ENCODE peak calls at places on chromosomes 13 and 19, in four cellular contexts. C is fibroblast of lung, A is H7, M is psoas muscle. T is an unnamed sample. For H3K36me3, the result is how much of the 10 kb centered on the place peaks cover.

GRCh38 chr19:18173572-18174294 is at the start of gene IFI30:
- DNase-seq in C (no peak), A (peak), M (peak), T (peak)

GRCh38 chr13:39773833-39774232 is 118.4 kb downstream of the COG6 start:
- DNase-seq in C (peak), A (no peak), M (no peak), T (no peak)

GRCh38 chr19:32303193-32303592 is 42.2 kb upstream of the ZNF507 start:
- DNase-seq in C (no peak), A (no peak), M (no peak), T (no peak)

GRCh38 chr13:23469901-23470525 is 36.5 kb upstream of the SACS start:
- DNase-seq in C (no peak), A (peak), M (no peak), T (peak)

GRCh38 chr19:6015841-6016545 is 38.1 kb upstream of the RANBP3 start:
- DNase-seq in C (no peak), A (peak), M (peak), T (no peak)

GRCh38 chr19:10009269-10009665 is 1.0 kb downstream of the COL5A3 start:
- DNase-seq in C (peak), A (peak), M (peak), T (peak)

GRCh38 chr19:53906211-53907192 is 2.6 kb upstream of the CACNG7 start:
- DNase-seq in C (no peak), A (peak), M (peak), T (peak)

GRCh38 chr19:48608798-48609263 is 2.3 kb downstream of the SPACA4 start:
- DNase-seq in C (no peak), A (peak), M (no peak), T (peak)

GRCh38 chr19:13102666-13103584 is at the start of gene LYL1:
- DNase-seq in C (no peak), A (peak), M (peak), T (peak)

GRCh38 chr19:47228937-47229673 is 1.9 kb downstream of the BBC3 start:
- DNase-seq in C (peak), A (peak), M (no peak), T (no peak)

GRCh38 chr13:111460548-111461444 is 140.4 kb downstream of the TEX29 start:
- DNase-seq in C (peak), A (peak), M (no peak), T (peak)

GRCh38 chr13:76754414-76754813 is 131.8 kb downstream of the KCTD12 start:
- DNase-seq in C (peak), A (no peak), M (no peak), T (no peak)

GRCh38 chr13:110546933-110547332 is 14.6 kb downstream of the RAB20 start:
- DNase-seq in C (peak), A (no peak), M (peak), T (no peak)

GRCh38 chr19:27776020-27776419 is 1436.9 kb downstream of the UQCRFS1 start:
- DNase-seq in C (peak), A (no peak), M (no peak), T (no peak)

GRCh38 chr13:59679239-59679638 is 484.5 kb downstream of the DIAPH3 start:
- DNase-seq in C (no peak), A (no peak), M (no peak), T (peak)

GRCh38 chr19:35347171-35347929 is at the start of gene FFAR1:
- DNase-seq in C (no peak), A (peak), M (no peak), T (no peak)

GRCh38 chr13:73849292-73849691 is 284.9 kb downstream of the KLF12 start:
- DNase-seq in C (peak), A (peak), M (no peak), T (peak)

GRCh38 chr13:19586904-19587634 is 25.7 kb upstream of the TPTE2 start:
- DNase-seq in C (peak), A (peak), M (peak), T (peak)

GRCh38 chr19:36215276-36216171 is 618 bp downstream of the ZNF146 start:
- DNase-seq in C (peak), A (peak), M (no peak), T (peak)

GRCh38 chr13:23996456-23996855 is 99.2 kb upstream of the C1QTNF9B start:
- DNase-seq in C (no peak), A (no peak), M (no peak), T (no peak)

GRCh38 chr19:32345261-32346207 is at the start of gene ZNF507:
- DNase-seq in C (peak), A (peak), M (peak), T (peak)

GRCh38 chr13:48891586-48891985 is 84.1 kb upstream of the FNDC3A start:
- DNase-seq in C (peak), A (no peak), M (no peak), T (no peak)

GRCh38 chr13:63838366-63839110 is 2422.9 kb upstream of the PCDH20 start:
- DNase-seq in C (no peak), A (no peak), M (no peak), T (no peak)

GRCh38 chr13:24141333-24141910 is 19.1 kb upstream of the SPATA13 start:
- DNase-seq in C (no peak), A (peak), M (no peak), T (no peak)

GRCh38 chr19:31314156-31314555 is 35.1 kb downstream of the TSHZ3 start:
- DNase-seq in C (no peak), A (no peak), M (no peak), T (no peak)

GRCh38 chr13:62887046-62887445 is 1471.4 kb upstream of the PCDH20 start:
- DNase-seq in C (no peak), A (no peak), M (no peak), T (no peak)

GRCh38 chr13:100542546-100543156 is 45.9 kb downstream of the GGACT start:
- DNase-seq in C (peak), A (no peak), M (no peak), T (peak)

GRCh38 chr13:42707596-42707995 is 73.8 kb upstream of the FAM216B start:
- DNase-seq in C (peak), A (no peak), M (no peak), T (no peak)

GRCh38 chr19:3658823-3659745 is 32.5 kb upstream of the CACTIN start:
- DNase-seq in C (no peak), A (no peak), M (no peak), T (no peak)

DNA sequence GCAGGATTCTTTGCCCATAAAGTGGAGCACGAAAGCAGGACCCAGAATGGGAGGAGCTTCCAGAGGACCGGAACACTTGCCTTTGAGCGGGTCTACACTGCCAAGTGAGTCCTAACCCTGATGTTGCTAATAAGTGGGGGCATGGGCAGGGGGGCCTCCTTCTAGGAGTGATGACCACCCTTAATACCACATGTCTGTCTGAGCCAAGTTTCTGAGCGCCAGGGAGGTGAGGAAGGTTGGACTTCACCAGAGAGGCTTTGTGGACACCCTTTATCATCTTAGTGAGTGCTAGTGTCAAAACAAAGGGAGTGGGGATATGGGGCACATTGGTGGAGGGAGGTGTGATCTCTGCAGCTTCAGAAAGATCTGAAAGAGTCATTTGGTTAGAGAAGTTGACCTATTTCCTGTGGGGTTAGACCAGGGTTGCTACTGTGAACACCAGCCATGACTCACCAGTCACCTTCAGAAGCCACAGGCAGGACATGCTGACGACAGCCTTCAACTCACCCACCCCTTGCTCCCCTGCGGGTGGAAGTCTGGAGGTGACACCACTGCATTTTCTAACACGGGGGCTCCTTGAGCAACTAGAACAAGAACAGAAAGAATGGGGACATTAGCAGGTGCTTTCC is 8.8 kb downstream of the ALOX5AP start:
- DNase-seq in C (peak), A (no peak), M (no peak), T (no peak)
- H3K4me3 ChIP-seq in C (no peak), A (no peak), M (no peak), T (no peak)

GRCh38 chr19:14404322-14404721 is 14.8 kb downstream of the DDX39A start:
- DNase-seq in C (no peak), A (no peak), M (no peak), T (no peak)
- H3K36me3 ChIP-seq in C (under half), A (under half), M (half or more), T (half or more)

GRCh38 chr19:1170938-1171754 is 2.9 kb downstream of the SBNO2 start:
- DNase-seq in C (peak), A (no peak), M (peak), T (no peak)
- H3K4me3 ChIP-seq in C (peak), A (no peak), M (peak), T (no peak)

GRCh38 chr19:50008532-50008931 is 16.6 kb downstream of the VRK3 start:
- DNase-seq in C (no peak), A (peak), M (no peak), T (no peak)
- H3K36me3 ChIP-seq in C (under half), A (under half), M (half or more), T (under half)

DNA sequence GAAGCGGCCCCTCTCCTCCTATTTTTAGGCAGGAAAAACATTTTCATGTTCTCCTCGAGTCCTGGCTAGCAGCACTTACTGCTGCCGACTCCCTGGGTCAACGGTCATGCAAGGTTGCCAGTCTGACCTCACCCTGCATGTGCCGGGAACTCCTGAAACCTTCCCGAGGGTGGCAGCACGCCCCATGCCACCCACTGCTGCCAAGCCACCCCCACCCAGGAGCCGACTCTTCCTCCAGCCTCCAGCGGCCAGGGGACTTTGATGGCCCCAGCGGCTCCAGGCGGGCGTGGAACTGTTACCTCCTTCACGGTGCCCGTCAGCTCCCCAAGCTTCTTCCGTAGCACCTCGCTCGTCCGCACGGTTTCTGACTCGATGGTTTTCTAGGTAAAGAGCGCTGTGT is 8.7 kb downstream of the TIMM44 start:
- DNase-seq in C (no peak), A (no peak), M (no peak), T (no peak)
- H3K4me3 ChIP-seq in C (no peak), A (no peak), M (no peak), T (no peak)

T was measured in HAP-1.